ENCODE peak calls at places on chromosomes 3 and 15, in six cellular contexts. One of them, this sample, is unnamed.

GRCh38 chr15:67550522-67550921 is 8.0 kb downstream of the MAP2K5 start:
- DNase-seq in skeletal muscle cell: no peak
- DNase-seq in hepatocyte: no peak
- DNase-seq in CD4-positive, CD25-positive, alpha-beta regulatory T cell: no peak
- DNase-seq in heart right ventricle: no peak
- DNase-seq in aorta: no peak
- DNase-seq in this sample: no peak

GRCh38 chr3:15983232-15983631 is 185.5 kb upstream of the ANKRD28 start:
- DNase-seq in skeletal muscle cell: peak
- DNase-seq in hepatocyte: no peak
- DNase-seq in CD4-positive, CD25-positive, alpha-beta regulatory T cell: no peak
- DNase-seq in heart right ventricle: no peak
- DNase-seq in aorta: no peak
- DNase-seq in this sample: no peak

GRCh38 chr3:5633960-5634359 is 446.5 kb downstream of the EDEM1 start:
- DNase-seq in skeletal muscle cell: no peak
- DNase-seq in hepatocyte: no peak
- DNase-seq in CD4-positive, CD25-positive, alpha-beta regulatory T cell: no peak
- DNase-seq in heart right ventricle: no peak
- DNase-seq in aorta: peak
- DNase-seq in this sample: peak

GRCh38 chr15:91289324-91289723 is 189.3 kb downstream of the SV2B start:
- DNase-seq in skeletal muscle cell: no peak
- DNase-seq in hepatocyte: no peak
- DNase-seq in CD4-positive, CD25-positive, alpha-beta regulatory T cell: peak
- DNase-seq in heart right ventricle: peak
- DNase-seq in aorta: no peak
- DNase-seq in this sample: no peak

GRCh38 chr15:26449296-26449695 is 323.6 kb downstream of the GABRB3 start:
- DNase-seq in skeletal muscle cell: no peak
- DNase-seq in hepatocyte: no peak
- DNase-seq in CD4-positive, CD25-positive, alpha-beta regulatory T cell: no peak
- DNase-seq in heart right ventricle: no peak
- DNase-seq in aorta: no peak
- DNase-seq in this sample: no peak

GRCh38 chr3:45896956-45897355 is 10.6 kb downstream of the CCR9 start:
- DNase-seq in skeletal muscle cell: peak
- DNase-seq in hepatocyte: peak
- DNase-seq in CD4-positive, CD25-positive, alpha-beta regulatory T cell: no peak
- DNase-seq in heart right ventricle: no peak
- DNase-seq in aorta: no peak
- DNase-seq in this sample: no peak

GRCh38 chr15:66261056-66261455 is 7.5 kb upstream of the MEGF11 start:
- DNase-seq in skeletal muscle cell: no peak
- DNase-seq in hepatocyte: no peak
- DNase-seq in CD4-positive, CD25-positive, alpha-beta regulatory T cell: no peak
- DNase-seq in heart right ventricle: no peak
- DNase-seq in aorta: no peak
- DNase-seq in this sample: no peak

GRCh38 chr3:13709706-13710105 is 160.8 kb downstream of the FBLN2 start:
- DNase-seq in skeletal muscle cell: no peak
- DNase-seq in hepatocyte: no peak
- DNase-seq in CD4-positive, CD25-positive, alpha-beta regulatory T cell: no peak
- DNase-seq in heart right ventricle: peak
- DNase-seq in aorta: peak
- DNase-seq in this sample: no peak

GRCh38 chr15:27570746-27571145 is 528.4 kb downstream of the OCA2 start:
- DNase-seq in skeletal muscle cell: no peak
- DNase-seq in hepatocyte: no peak
- DNase-seq in CD4-positive, CD25-positive, alpha-beta regulatory T cell: no peak
- DNase-seq in heart right ventricle: no peak
- DNase-seq in aorta: no peak
- DNase-seq in this sample: no peak

GRCh38 chr15:48717458-48717857 is 71.9 kb upstream of the FBN1 start:
- DNase-seq in skeletal muscle cell: no peak
- DNase-seq in hepatocyte: no peak
- DNase-seq in CD4-positive, CD25-positive, alpha-beta regulatory T cell: no peak
- DNase-seq in heart right ventricle: no peak
- DNase-seq in aorta: no peak
- DNase-seq in this sample: no peak

GRCh38 chr3:12522721-12523120 is 22.6 kb downstream of the MKRN2OS start:
- DNase-seq in skeletal muscle cell: no peak
- DNase-seq in hepatocyte: no peak
- DNase-seq in CD4-positive, CD25-positive, alpha-beta regulatory T cell: no peak
- DNase-seq in heart right ventricle: peak
- DNase-seq in aorta: no peak
- DNase-seq in this sample: peak

GRCh38 chr3:30631237-30631961 is 25.0 kb downstream of the TGFBR2 start:
- DNase-seq in skeletal muscle cell: no peak
- DNase-seq in hepatocyte: no peak
- DNase-seq in CD4-positive, CD25-positive, alpha-beta regulatory T cell: peak
- DNase-seq in heart right ventricle: no peak
- DNase-seq in aorta: no peak
- DNase-seq in this sample: no peak

GRCh38 chr3:27387625-27388024 is 18.4 kb upstream of the NEK10 start:
- DNase-seq in skeletal muscle cell: no peak
- DNase-seq in hepatocyte: no peak
- DNase-seq in CD4-positive, CD25-positive, alpha-beta regulatory T cell: no peak
- DNase-seq in heart right ventricle: no peak
- DNase-seq in aorta: no peak
- DNase-seq in this sample: no peak

GRCh38 chr15:41967506-41968206 is 4.7 kb downstream of the EHD4 start:
- DNase-seq in skeletal muscle cell: peak
- DNase-seq in hepatocyte: no peak
- DNase-seq in CD4-positive, CD25-positive, alpha-beta regulatory T cell: no peak
- DNase-seq in heart right ventricle: peak
- DNase-seq in aorta: peak
- DNase-seq in this sample: peak

GRCh38 chr15:48856947-48857346 is 21.0 kb upstream of the EID1 start:
- DNase-seq in skeletal muscle cell: peak
- DNase-seq in hepatocyte: no peak
- DNase-seq in CD4-positive, CD25-positive, alpha-beta regulatory T cell: no peak
- DNase-seq in heart right ventricle: no peak
- DNase-seq in aorta: no peak
- DNase-seq in this sample: no peak

GRCh38 chr15:94080416-94080815 is 150.9 kb upstream of the MCTP2 start:
- DNase-seq in skeletal muscle cell: peak
- DNase-seq in hepatocyte: no peak
- DNase-seq in CD4-positive, CD25-positive, alpha-beta regulatory T cell: no peak
- DNase-seq in heart right ventricle: peak
- DNase-seq in aorta: no peak
- DNase-seq in this sample: no peak

GRCh38 chr3:179713643-179714090 is 60.8 kb downstream of the USP13 start:
- DNase-seq in skeletal muscle cell: peak
- DNase-seq in hepatocyte: no peak
- DNase-seq in CD4-positive, CD25-positive, alpha-beta regulatory T cell: no peak
- DNase-seq in heart right ventricle: no peak
- DNase-seq in aorta: no peak
- DNase-seq in this sample: no peak

GRCh38 chr3:152452318-152452717 is 183.6 kb downstream of the MBNL1 start:
- DNase-seq in skeletal muscle cell: no peak
- DNase-seq in hepatocyte: no peak
- DNase-seq in CD4-positive, CD25-positive, alpha-beta regulatory T cell: no peak
- DNase-seq in heart right ventricle: no peak
- DNase-seq in aorta: no peak
- DNase-seq in this sample: no peak

GRCh38 chr15:65033659-65034269 is 4.3 kb upstream of the MTFMT start:
- DNase-seq in skeletal muscle cell: no peak
- DNase-seq in hepatocyte: peak
- DNase-seq in CD4-positive, CD25-positive, alpha-beta regulatory T cell: peak
- DNase-seq in heart right ventricle: no peak
- DNase-seq in aorta: no peak
- DNase-seq in this sample: no peak

GRCh38 chr15:91535856-91536500 is 317.5 kb upstream of the SLCO3A1 start:
- DNase-seq in skeletal muscle cell: no peak
- DNase-seq in hepatocyte: no peak
- DNase-seq in CD4-positive, CD25-positive, alpha-beta regulatory T cell: no peak
- DNase-seq in heart right ventricle: no peak
- DNase-seq in aorta: no peak
- DNase-seq in this sample: no peak

GRCh38 chr15:65392368-65392767 is 14.6 kb upstream of the IGDCC3 start:
- DNase-seq in skeletal muscle cell: no peak
- DNase-seq in hepatocyte: no peak
- DNase-seq in CD4-positive, CD25-positive, alpha-beta regulatory T cell: no peak
- DNase-seq in heart right ventricle: no peak
- DNase-seq in aorta: peak
- DNase-seq in this sample: no peak

GRCh38 chr3:171383206-171384018 is 76.8 kb downstream of the TNIK start:
- DNase-seq in skeletal muscle cell: no peak
- DNase-seq in hepatocyte: no peak
- DNase-seq in CD4-positive, CD25-positive, alpha-beta regulatory T cell: no peak
- DNase-seq in heart right ventricle: no peak
- DNase-seq in aorta: no peak
- DNase-seq in this sample: no peak

GRCh38 chr15:70575251-70576227 is 187.8 kb downstream of the UACA start:
- DNase-seq in skeletal muscle cell: no peak
- DNase-seq in hepatocyte: peak
- DNase-seq in CD4-positive, CD25-positive, alpha-beta regulatory T cell: no peak
- DNase-seq in heart right ventricle: no peak
- DNase-seq in aorta: no peak
- DNase-seq in this sample: no peak

GRCh38 chr3:42670670-42671069 is 14.7 kb upstream of the KLHL40 start:
- DNase-seq in skeletal muscle cell: no peak
- DNase-seq in hepatocyte: no peak
- DNase-seq in CD4-positive, CD25-positive, alpha-beta regulatory T cell: no peak
- DNase-seq in heart right ventricle: no peak
- DNase-seq in aorta: no peak
- DNase-seq in this sample: no peak

GRCh38 chr3:161069441-161070251 is 35.5 kb downstream of the B3GALNT1 start:
- DNase-seq in skeletal muscle cell: peak
- DNase-seq in hepatocyte: no peak
- DNase-seq in CD4-positive, CD25-positive, alpha-beta regulatory T cell: peak
- DNase-seq in heart right ventricle: no peak
- DNase-seq in aorta: no peak
- DNase-seq in this sample: no peak

GRCh38 chr3:160133757-160134156 is 91.5 kb upstream of the C3orf80 start:
- DNase-seq in skeletal muscle cell: no peak
- DNase-seq in hepatocyte: no peak
- DNase-seq in CD4-positive, CD25-positive, alpha-beta regulatory T cell: no peak
- DNase-seq in heart right ventricle: no peak
- DNase-seq in aorta: no peak
- DNase-seq in this sample: no peak

DNA sequence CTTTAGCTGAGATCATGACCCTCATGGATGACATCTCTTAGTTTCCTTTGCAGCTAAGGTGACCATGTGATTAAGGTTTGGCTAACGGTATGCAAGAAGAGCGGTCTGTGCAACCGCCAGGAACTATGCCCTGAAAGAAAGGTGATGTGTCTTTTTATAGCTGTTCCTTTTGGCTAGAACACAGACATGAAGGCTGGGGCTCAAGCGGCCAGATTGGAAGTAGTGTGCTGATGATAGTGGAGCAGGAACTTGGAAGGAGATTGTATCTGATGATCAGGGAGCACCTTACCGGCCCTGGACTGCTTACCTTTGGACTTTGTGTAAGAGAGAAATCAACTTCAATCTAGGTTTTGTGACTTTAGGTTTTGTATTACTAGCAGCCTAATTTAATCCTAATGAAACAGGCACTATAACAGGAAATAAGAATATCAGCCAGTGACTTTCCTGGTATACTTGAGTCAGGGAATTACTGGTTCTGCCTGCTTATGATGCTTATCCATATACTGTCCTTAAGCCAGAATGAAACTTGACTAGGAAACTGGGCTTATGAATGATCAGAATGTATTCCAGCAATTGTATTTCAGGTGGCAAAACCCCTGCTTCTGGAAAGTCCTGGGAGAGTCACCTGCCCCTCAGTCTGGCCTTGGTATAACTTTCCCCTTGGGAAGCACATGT is 164.3 kb upstream of the LRIG1 start:
- DNase-seq in skeletal muscle cell: no peak
- DNase-seq in hepatocyte: no peak
- DNase-seq in CD4-positive, CD25-positive, alpha-beta regulatory T cell: no peak
- DNase-seq in heart right ventricle: no peak
- DNase-seq in aorta: no peak
- DNase-seq in this sample: no peak
- H3K4me3 ChIP-seq in skeletal muscle cell: no peak
- H3K4me3 ChIP-seq in hepatocyte: no peak
- H3K4me3 ChIP-seq in CD4-positive, CD25-positive, alpha-beta regulatory T cell: no peak
- H3K4me3 ChIP-seq in heart right ventricle: no peak
- H3K4me3 ChIP-seq in aorta: no peak
- H3K4me3 ChIP-seq in this sample: no peak

DNA sequence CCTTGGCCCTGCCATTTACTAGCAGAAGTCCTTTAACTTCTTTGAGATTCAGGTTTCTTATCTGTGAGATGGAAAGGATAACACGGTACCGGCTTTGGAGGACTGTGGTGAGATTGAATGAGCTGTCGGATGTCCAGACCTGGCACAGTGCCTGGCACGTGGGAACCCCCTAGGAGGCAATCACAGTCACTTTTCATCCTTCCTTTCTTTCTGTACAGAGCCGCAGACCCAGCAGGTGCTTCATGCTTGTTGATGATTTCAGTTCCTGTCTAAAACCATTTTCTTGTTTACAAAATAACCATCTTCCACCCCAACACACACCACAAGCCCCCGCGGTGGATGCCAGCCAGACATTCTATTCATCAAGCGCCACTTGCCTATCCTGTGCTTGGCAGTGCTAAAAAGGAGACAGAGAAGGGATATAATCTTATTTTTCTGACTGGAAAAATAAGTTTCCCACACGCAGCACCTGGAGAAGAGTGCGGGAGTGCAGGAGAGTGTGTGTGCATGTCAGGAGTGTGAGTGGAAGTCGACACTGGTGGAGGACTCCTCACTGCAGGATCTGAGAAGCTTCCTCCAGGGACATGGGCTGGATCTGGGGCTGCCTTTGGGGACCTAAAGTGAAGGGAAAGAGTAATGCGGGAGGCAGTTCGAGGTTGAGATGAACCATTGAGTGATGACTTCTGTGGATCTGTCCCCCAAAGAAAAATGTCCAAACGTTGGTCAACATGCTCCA is 85.7 kb downstream of the ST6GAL1 start:
- DNase-seq in skeletal muscle cell: no peak
- DNase-seq in hepatocyte: no peak
- DNase-seq in CD4-positive, CD25-positive, alpha-beta regulatory T cell: no peak
- DNase-seq in heart right ventricle: no peak
- DNase-seq in aorta: no peak
- DNase-seq in this sample: no peak
- H3K4me3 ChIP-seq in skeletal muscle cell: no peak
- H3K4me3 ChIP-seq in hepatocyte: no peak
- H3K4me3 ChIP-seq in CD4-positive, CD25-positive, alpha-beta regulatory T cell: no peak
- H3K4me3 ChIP-seq in heart right ventricle: no peak
- H3K4me3 ChIP-seq in aorta: no peak
- H3K4me3 ChIP-seq in this sample: no peak

GRCh38 chr15:99486371-99487336 is 79.1 kb upstream of the MEF2A start:
- DNase-seq in skeletal muscle cell: no peak
- DNase-seq in hepatocyte: peak
- DNase-seq in CD4-positive, CD25-positive, alpha-beta regulatory T cell: peak
- DNase-seq in heart right ventricle: peak
- DNase-seq in aorta: peak
- DNase-seq in this sample: peak
- H3K4me3 ChIP-seq in skeletal muscle cell: peak
- H3K4me3 ChIP-seq in hepatocyte: peak
- H3K4me3 ChIP-seq in CD4-positive, CD25-positive, alpha-beta regulatory T cell: no peak
- H3K4me3 ChIP-seq in heart right ventricle: peak
- H3K4me3 ChIP-seq in aorta: peak
- H3K4me3 ChIP-seq in this sample: peak

DNA sequence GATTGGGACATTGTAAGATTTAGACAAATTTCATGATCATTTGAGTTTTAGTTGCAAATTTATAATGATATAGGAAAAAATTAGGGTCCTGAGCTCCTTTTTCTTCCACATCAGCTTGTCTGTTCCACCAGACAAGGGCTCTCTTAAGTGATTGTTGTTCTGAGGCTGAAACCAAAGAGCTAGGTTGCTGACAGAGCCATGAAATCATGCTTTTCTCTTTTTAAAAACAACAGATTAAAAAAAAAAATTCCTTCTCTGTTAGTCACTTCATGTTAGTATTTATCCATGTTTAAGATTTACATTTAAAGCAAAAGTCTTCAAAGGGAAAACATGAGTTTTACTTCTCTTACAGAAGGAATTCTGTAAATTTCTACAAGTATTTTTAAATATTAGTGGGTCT is 56.8 kb downstream of the ATP2C1 start:
- DNase-seq in skeletal muscle cell: no peak
- DNase-seq in hepatocyte: no peak
- DNase-seq in CD4-positive, CD25-positive, alpha-beta regulatory T cell: no peak
- DNase-seq in heart right ventricle: no peak
- DNase-seq in aorta: no peak
- DNase-seq in this sample: no peak
- H3K4me3 ChIP-seq in skeletal muscle cell: no peak
- H3K4me3 ChIP-seq in hepatocyte: no peak
- H3K4me3 ChIP-seq in CD4-positive, CD25-positive, alpha-beta regulatory T cell: no peak
- H3K4me3 ChIP-seq in heart right ventricle: no peak
- H3K4me3 ChIP-seq in aorta: no peak
- H3K4me3 ChIP-seq in this sample: no peak